ENCODE peak calls at places on chromosomes 11 and 22, in four cellular contexts. One of them, this sample, is unnamed.

GRCh38 chr11:87399341-87399740 is 361.6 kb downstream of the TMEM135 start:
- DNase-seq in A549: no peak
- DNase-seq in heart right ventricle: no peak
- DNase-seq in fibroblast of the aortic adventitia: no peak
- DNase-seq in this sample: no peak

GRCh38 chr11:45412033-45412432 is 125.9 kb upstream of the SYT13 start:
- DNase-seq in A549: no peak
- DNase-seq in heart right ventricle: no peak
- DNase-seq in fibroblast of the aortic adventitia: no peak
- DNase-seq in this sample: no peak

GRCh38 chr11:76048763-76049162 is 157.5 kb downstream of the WNT11 start:
- DNase-seq in A549: peak
- DNase-seq in heart right ventricle: no peak
- DNase-seq in fibroblast of the aortic adventitia: no peak
- DNase-seq in this sample: no peak

GRCh38 chr22:45261407-45262088 is 20.9 kb upstream of the KIAA0930 start:
- DNase-seq in A549: no peak
- DNase-seq in heart right ventricle: no peak
- DNase-seq in fibroblast of the aortic adventitia: no peak
- DNase-seq in this sample: peak

GRCh38 chr22:23192133-23192532 is 11.8 kb downstream of the BCR start:
- DNase-seq in A549: no peak
- DNase-seq in heart right ventricle: no peak
- DNase-seq in fibroblast of the aortic adventitia: no peak
- DNase-seq in this sample: no peak

GRCh38 chr11:2421996-2422395 is 21.4 kb downstream of the TSSC4 start:
- DNase-seq in A549: no peak
- DNase-seq in heart right ventricle: no peak
- DNase-seq in fibroblast of the aortic adventitia: no peak
- DNase-seq in this sample: no peak

GRCh38 chr11:39209966-39210365 is 2249.5 kb downstream of the LRRC4C start:
- DNase-seq in A549: no peak
- DNase-seq in heart right ventricle: no peak
- DNase-seq in fibroblast of the aortic adventitia: no peak
- DNase-seq in this sample: no peak

GRCh38 chr22:31504282-31504681 is 7.9 kb downstream of the SFI1 start:
- DNase-seq in A549: no peak
- DNase-seq in heart right ventricle: no peak
- DNase-seq in fibroblast of the aortic adventitia: peak
- DNase-seq in this sample: no peak

GRCh38 chr22:21450320-21450831 is 16.8 kb upstream of the TMEM191C start:
- DNase-seq in A549: no peak
- DNase-seq in heart right ventricle: no peak
- DNase-seq in fibroblast of the aortic adventitia: no peak
- DNase-seq in this sample: no peak

GRCh38 chr11:59336176-59336575 is 22.5 kb upstream of the OR5AN1 start:
- DNase-seq in A549: no peak
- DNase-seq in heart right ventricle: no peak
- DNase-seq in fibroblast of the aortic adventitia: no peak
- DNase-seq in this sample: no peak

GRCh38 chr11:72609045-72609444 is 65.2 kb downstream of the PDE2A start:
- DNase-seq in A549: peak
- DNase-seq in heart right ventricle: no peak
- DNase-seq in fibroblast of the aortic adventitia: peak
- DNase-seq in this sample: no peak

GRCh38 chr22:44802071-44802700 is 49.8 kb downstream of the ARHGAP8 start:
- DNase-seq in A549: no peak
- DNase-seq in heart right ventricle: no peak
- DNase-seq in fibroblast of the aortic adventitia: no peak
- DNase-seq in this sample: no peak

GRCh38 chr11:73916435-73916834 is 34.4 kb upstream of the DNAJB13 start:
- DNase-seq in A549: no peak
- DNase-seq in heart right ventricle: no peak
- DNase-seq in fibroblast of the aortic adventitia: peak
- DNase-seq in this sample: peak

GRCh38 chr11:58390551-58391063 is 16.1 kb downstream of the OR5B3 start:
- DNase-seq in A549: no peak
- DNase-seq in heart right ventricle: peak
- DNase-seq in fibroblast of the aortic adventitia: no peak
- DNase-seq in this sample: no peak

GRCh38 chr11:104897891-104898684 is at the start of gene CASP12:
- DNase-seq in A549: no peak
- DNase-seq in heart right ventricle: no peak
- DNase-seq in fibroblast of the aortic adventitia: peak
- DNase-seq in this sample: peak

GRCh38 chr11:2446590-2447252 is 1.9 kb downstream of the KCNQ1 start:
- DNase-seq in A549: no peak
- DNase-seq in heart right ventricle: no peak
- DNase-seq in fibroblast of the aortic adventitia: no peak
- DNase-seq in this sample: no peak

GRCh38 chr22:48492371-48493320 is 1335.0 kb downstream of the BRD1 start:
- DNase-seq in A549: peak
- DNase-seq in heart right ventricle: peak
- DNase-seq in fibroblast of the aortic adventitia: peak
- DNase-seq in this sample: peak

GRCh38 chr22:22892096-22893052 is 4.8 kb downstream of the IGLL5 start:
- DNase-seq in A549: no peak
- DNase-seq in heart right ventricle: no peak
- DNase-seq in fibroblast of the aortic adventitia: no peak
- DNase-seq in this sample: no peak

GRCh38 chr11:10017050-10017449 is 277.0 kb downstream of the SBF2 start:
- DNase-seq in A549: no peak
- DNase-seq in heart right ventricle: no peak
- DNase-seq in fibroblast of the aortic adventitia: no peak
- DNase-seq in this sample: no peak

GRCh38 chr11:74055938-74056337 is 47.1 kb upstream of the UCP3 start:
- DNase-seq in A549: no peak
- DNase-seq in heart right ventricle: no peak
- DNase-seq in fibroblast of the aortic adventitia: peak
- DNase-seq in this sample: no peak

GRCh38 chr22:24592846-24593809 is at the start of gene LRRC75B:
- DNase-seq in A549: peak
- DNase-seq in heart right ventricle: peak
- DNase-seq in fibroblast of the aortic adventitia: peak
- DNase-seq in this sample: peak

GRCh38 chr22:24594569-24595120 is 1.8 kb upstream of the LRRC75B start:
- DNase-seq in A549: no peak
- DNase-seq in heart right ventricle: no peak
- DNase-seq in fibroblast of the aortic adventitia: no peak
- DNase-seq in this sample: no peak

GRCh38 chr22:24592144-24592845 is 578 bp downstream of the LRRC75B start:
- DNase-seq in A549: peak
- DNase-seq in heart right ventricle: peak
- DNase-seq in fibroblast of the aortic adventitia: peak
- DNase-seq in this sample: no peak

GRCh38 chr22:24595228-24595627 is 2.4 kb upstream of the LRRC75B start:
- DNase-seq in A549: no peak
- DNase-seq in heart right ventricle: no peak
- DNase-seq in fibroblast of the aortic adventitia: no peak
- DNase-seq in this sample: no peak

DNA sequence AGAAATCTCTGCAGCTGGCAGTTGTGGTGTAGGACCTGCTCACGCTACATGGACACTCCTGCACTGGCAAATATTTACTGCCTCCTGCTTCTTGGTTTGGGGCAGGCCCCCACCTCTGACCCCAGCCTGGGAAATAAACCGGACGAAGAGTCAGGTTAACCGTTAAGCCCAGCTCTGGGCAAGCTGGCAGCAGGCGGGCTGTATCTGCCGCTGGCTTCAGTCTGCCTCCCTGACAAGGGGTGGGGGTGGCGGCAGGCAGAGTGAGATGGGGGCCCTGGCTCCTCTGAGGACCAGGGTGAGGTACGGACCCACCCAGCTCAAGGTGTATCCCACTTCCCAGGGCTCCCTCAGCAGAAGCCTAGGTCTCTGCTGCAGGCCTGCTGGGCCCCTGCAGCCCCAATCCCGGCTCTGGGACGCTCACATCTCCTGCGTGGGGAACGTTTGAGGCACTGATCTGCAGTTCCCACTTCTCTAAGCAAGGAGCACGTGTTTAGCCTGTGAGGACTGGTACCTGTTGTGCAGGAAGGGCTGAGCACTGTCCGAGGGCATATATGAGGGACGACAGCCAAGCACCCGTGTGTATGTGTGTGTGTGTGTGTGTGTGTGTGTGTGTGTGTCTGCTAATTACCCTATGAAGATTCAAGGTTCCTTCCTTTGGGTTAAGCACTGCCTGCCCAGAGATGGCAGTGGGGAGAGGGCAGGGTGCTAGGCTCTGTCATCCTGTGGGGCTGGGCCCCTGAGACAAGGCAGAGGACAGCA is 1.1 kb upstream of the LRRC75B start:
- DNase-seq in A549: no peak
- DNase-seq in heart right ventricle: no peak
- DNase-seq in fibroblast of the aortic adventitia: no peak
- DNase-seq in this sample: peak
- H3K4me3 ChIP-seq in A549: no peak
- H3K4me3 ChIP-seq in heart right ventricle: no peak
- H3K4me3 ChIP-seq in fibroblast of the aortic adventitia: no peak
- H3K4me3 ChIP-seq in this sample: no peak

DNA sequence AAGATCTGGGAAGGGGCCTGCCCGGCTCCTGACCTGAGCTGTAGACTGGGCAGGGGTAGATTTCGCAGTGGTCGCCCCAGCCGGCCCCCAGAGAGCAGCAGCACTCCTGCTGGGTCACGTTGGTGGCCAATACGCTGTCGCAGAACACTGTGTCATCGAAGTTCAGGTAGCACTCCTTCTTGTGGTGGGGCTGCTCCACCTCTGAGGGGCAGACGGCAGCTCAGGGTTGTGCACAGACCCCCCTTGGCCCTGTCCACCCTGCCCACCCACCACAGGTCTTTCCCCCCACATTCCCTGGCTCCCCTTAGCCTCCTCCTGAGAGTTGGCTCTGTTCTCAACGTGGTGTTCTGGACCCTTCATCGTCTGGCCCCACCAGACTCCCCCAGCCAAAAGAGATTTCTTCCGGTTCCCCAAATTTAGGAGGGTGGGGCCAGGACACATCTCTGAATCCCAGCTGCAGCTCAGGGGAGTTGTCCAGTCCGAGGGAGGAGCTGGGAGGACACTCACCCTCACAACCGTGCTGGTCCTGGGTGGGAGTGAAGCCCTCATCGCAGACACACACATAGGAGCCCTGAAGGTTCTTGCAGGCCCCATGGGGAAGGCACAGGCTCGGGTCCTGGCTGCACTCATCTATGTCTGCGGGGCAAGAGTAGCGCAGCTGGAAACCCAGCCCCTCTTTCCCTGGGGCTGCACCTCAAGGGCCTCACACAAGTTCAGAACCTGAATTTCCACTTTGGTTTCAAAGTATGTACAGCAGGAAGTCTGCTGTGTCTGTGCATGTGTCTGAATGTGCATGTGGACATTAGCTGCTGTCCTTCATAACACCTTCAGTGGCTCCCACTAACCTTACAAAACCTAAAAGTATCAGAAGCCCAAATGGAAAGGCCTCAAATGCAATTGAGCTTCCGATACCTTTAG is 16.5 kb downstream of the SCYL1 start:
- DNase-seq in A549: no peak
- DNase-seq in heart right ventricle: no peak
- DNase-seq in fibroblast of the aortic adventitia: no peak
- DNase-seq in this sample: no peak
- H3K4me3 ChIP-seq in A549: peak
- H3K4me3 ChIP-seq in heart right ventricle: peak
- H3K4me3 ChIP-seq in fibroblast of the aortic adventitia: peak
- H3K4me3 ChIP-seq in this sample: peak

DNA sequence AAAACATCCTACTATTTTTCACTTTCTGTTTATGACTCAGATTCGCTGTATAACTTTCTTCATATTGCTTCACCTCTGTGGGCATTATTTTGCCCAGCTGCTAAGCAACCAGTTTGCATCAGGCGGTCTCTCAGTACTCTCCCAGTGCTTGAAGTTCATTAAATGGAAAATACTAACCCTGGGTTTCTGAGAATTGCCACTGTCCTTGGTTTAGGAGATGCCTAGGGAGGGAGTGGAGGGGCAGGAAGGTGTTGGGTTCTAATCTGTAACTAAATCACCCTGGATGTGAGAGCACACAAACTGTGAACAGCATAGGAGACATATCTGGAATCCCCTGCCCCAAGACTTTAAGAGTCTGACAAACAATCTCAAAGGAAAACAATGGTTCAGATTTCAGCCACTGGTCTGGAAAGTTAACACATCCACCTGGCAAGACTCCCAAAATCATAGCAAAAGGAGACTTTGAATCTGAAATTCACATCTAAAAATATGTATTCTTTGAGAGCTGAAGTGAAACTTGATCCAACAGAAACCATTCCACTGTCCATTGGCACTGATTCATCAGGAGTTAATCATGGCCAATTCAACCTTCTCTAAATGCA is 540.0 kb downstream of the SOX6 start:
- DNase-seq in A549: no peak
- DNase-seq in heart right ventricle: no peak
- DNase-seq in fibroblast of the aortic adventitia: peak
- DNase-seq in this sample: peak
- H3K4me3 ChIP-seq in A549: no peak
- H3K4me3 ChIP-seq in heart right ventricle: no peak
- H3K4me3 ChIP-seq in fibroblast of the aortic adventitia: no peak
- H3K4me3 ChIP-seq in this sample: no peak

GRCh38 chr11:101582242-101583052 is 1.4 kb downstream of the TRPC6 start:
- DNase-seq in A549: peak
- DNase-seq in heart right ventricle: no peak
- DNase-seq in fibroblast of the aortic adventitia: no peak
- DNase-seq in this sample: no peak

GRCh38 chr11:101584651-101585050 is 844 bp upstream of the TRPC6 start:
- DNase-seq in A549: no peak
- DNase-seq in heart right ventricle: no peak
- DNase-seq in fibroblast of the aortic adventitia: no peak
- DNase-seq in this sample: no peak

GRCh38 chr11:101586965-101587364 is 3.2 kb upstream of the TRPC6 start:
- DNase-seq in A549: no peak
- DNase-seq in heart right ventricle: no peak
- DNase-seq in fibroblast of the aortic adventitia: no peak
- DNase-seq in this sample: no peak

GRCh38 chr11:101583180-101584128 is at the start of gene TRPC6:
- DNase-seq in A549: peak
- DNase-seq in heart right ventricle: peak
- DNase-seq in fibroblast of the aortic adventitia: no peak
- DNase-seq in this sample: no peak

GRCh38 chr11:101584129-101584515 is 315 bp upstream of the TRPC6 start:
- DNase-seq in A549: no peak
- DNase-seq in heart right ventricle: no peak
- DNase-seq in fibroblast of the aortic adventitia: no peak
- DNase-seq in this sample: no peak
- H3K4me3 ChIP-seq in A549: peak
- H3K4me3 ChIP-seq in heart right ventricle: peak
- H3K4me3 ChIP-seq in fibroblast of the aortic adventitia: no peak
- H3K4me3 ChIP-seq in this sample: no peak

GRCh38 chr11:128803440-128803839 is 63.7 kb downstream of the KCNJ1 start:
- DNase-seq in A549: no peak
- DNase-seq in heart right ventricle: no peak
- DNase-seq in fibroblast of the aortic adventitia: no peak
- DNase-seq in this sample: no peak
- H3K4me3 ChIP-seq in A549: no peak
- H3K4me3 ChIP-seq in heart right ventricle: no peak
- H3K4me3 ChIP-seq in fibroblast of the aortic adventitia: no peak
- H3K4me3 ChIP-seq in this sample: no peak